ENCODE peak calls at places on chromosomes 5 and 9, in ten cellular contexts. B is psoas muscle, U is stomach, V is upper lobe of right lung, G is endodermal cell, Q is body of pancreas, P is spleen, J is heart left ventricle, K is transverse colon, M is heart right ventricle. L is an unnamed sample. For H3K27me3, the result is how much of the 10 kb centered on the place peaks cover.

GRCh38 chr5:159990506-159990905 is 18.4 kb upstream of the TTC1 start:
- DNase-seq in B (no peak), U (no peak), V (no peak), G (no peak), Q (no peak), P (no peak), J (no peak), K (no peak), M (no peak), L (no peak)

GRCh38 chr5:69492391-69493234 is at the start of gene OCLN:
- DNase-seq in B (no peak), U (peak), V (peak), G (peak), Q (peak), P (peak), J (peak), K (peak), M (peak), L (no peak)

GRCh38 chr5:104734046-104734445 is 1171.5 kb upstream of the NUDT12 start:
- DNase-seq in B (no peak), U (no peak), V (no peak), G (no peak), Q (no peak), P (no peak), J (no peak), K (no peak), M (no peak), L (no peak)

GRCh38 chr5:148651528-148651927 is 2.8 kb downstream of the HTR4 start:
- DNase-seq in B (no peak), U (no peak), V (no peak), G (no peak), Q (no peak), P (no peak), J (no peak), K (no peak), M (no peak), L (no peak)

GRCh38 chr5:138360941-138361452 is 8.5 kb downstream of the KDM3B start:
- DNase-seq in B (no peak), U (no peak), V (no peak), G (no peak), Q (no peak), P (no peak), J (no peak), K (no peak), M (no peak), L (no peak)

GRCh38 chr9:114117996-114118830 is 19.1 kb upstream of the KIF12 start:
- DNase-seq in B (no peak), U (peak), V (peak), G (peak), Q (peak), P (peak), J (no peak), K (no peak), M (no peak), L (no peak)

GRCh38 chr5:135460246-135461033 is 8.3 kb upstream of the TIFAB start:
- DNase-seq in B (no peak), U (no peak), V (no peak), G (no peak), Q (no peak), P (peak), J (no peak), K (no peak), M (no peak), L (no peak)

GRCh38 chr5:142422426-142422825 is 97.6 kb upstream of the SPRY4 start:
- DNase-seq in B (no peak), U (no peak), V (no peak), G (no peak), Q (no peak), P (no peak), J (no peak), K (no peak), M (no peak), L (peak)

GRCh38 chr9:35717132-35717870 is 14.7 kb downstream of the TLN1 start:
- DNase-seq in B (no peak), U (no peak), V (no peak), G (no peak), Q (no peak), P (no peak), J (no peak), K (no peak), M (no peak), L (no peak)

GRCh38 chr5:2441496-2442180 is 309.8 kb downstream of the IRX2 start:
- DNase-seq in B (no peak), U (peak), V (no peak), G (no peak), Q (peak), P (no peak), J (no peak), K (no peak), M (no peak), L (no peak)

GRCh38 chr9:135147473-135147805 is 60.0 kb downstream of the OLFM1 start:
- DNase-seq in B (no peak), U (no peak), V (no peak), G (no peak), Q (peak), P (no peak), J (no peak), K (no peak), M (no peak), L (no peak)

GRCh38 chr5:93348231-93348630 is 232.8 kb downstream of the NR2F1-AS1 start:
- DNase-seq in B (no peak), U (no peak), V (no peak), G (no peak), Q (no peak), P (no peak), J (no peak), K (no peak), M (no peak), L (no peak)

GRCh38 chr5:64585654-64586053 is 79.8 kb downstream of the RGS7BP start:
- DNase-seq in B (no peak), U (no peak), V (no peak), G (no peak), Q (no peak), P (no peak), J (no peak), K (no peak), M (no peak), L (no peak)

GRCh38 chr5:124022966-124023365 is 511.0 kb downstream of the CSNK1G3 start:
- DNase-seq in B (no peak), U (no peak), V (no peak), G (no peak), Q (no peak), P (no peak), J (no peak), K (no peak), M (no peak), L (no peak)

GRCh38 chr5:169006878-169007790 is 293.8 kb downstream of the SLIT3 start:
- DNase-seq in B (no peak), U (no peak), V (no peak), G (no peak), Q (no peak), P (no peak), J (no peak), K (no peak), M (no peak), L (no peak)

GRCh38 chr5:90981177-90981576 is 401.9 kb downstream of the ARRDC3 start:
- DNase-seq in B (no peak), U (no peak), V (no peak), G (no peak), Q (no peak), P (no peak), J (no peak), K (no peak), M (no peak), L (no peak)

GRCh38 chr5:112419050-112419595 is at the start of gene EPB41L4A:
- DNase-seq in B (peak), U (peak), V (peak), G (no peak), Q (peak), P (peak), J (peak), K (peak), M (peak), L (no peak)

GRCh38 chr9:136617746-136618577 is 44.8 kb upstream of the EGFL7 start:
- DNase-seq in B (no peak), U (no peak), V (no peak), G (no peak), Q (no peak), P (peak), J (no peak), K (peak), M (peak), L (no peak)

GRCh38 chr9:14535161-14535930 is 157.9 kb downstream of the ZDHHC21 start:
- DNase-seq in B (no peak), U (no peak), V (no peak), G (no peak), Q (no peak), P (no peak), J (peak), K (no peak), M (peak), L (no peak)

GRCh38 chr5:68333649-68334549 is 118.3 kb downstream of the PIK3R1 start:
- DNase-seq in B (no peak), U (no peak), V (no peak), G (no peak), Q (no peak), P (no peak), J (no peak), K (no peak), M (no peak), L (peak)

GRCh38 chr5:1477341-1477740 is 32.1 kb upstream of the SLC6A3 start:
- DNase-seq in B (peak), U (peak), V (peak), G (no peak), Q (peak), P (peak), J (peak), K (peak), M (peak), L (no peak)

GRCh38 chr5:158155811-158156495 is 297.0 kb upstream of the CLINT1 start:
- DNase-seq in B (no peak), U (no peak), V (no peak), G (no peak), Q (no peak), P (no peak), J (no peak), K (no peak), M (no peak), L (no peak)

GRCh38 chr9:128361981-128362646 is 9.1 kb upstream of the URM1 start:
- DNase-seq in B (peak), U (peak), V (peak), G (peak), Q (peak), P (peak), J (peak), K (peak), M (peak), L (peak)

GRCh38 chr5:131393498-131393968 is 129.7 kb downstream of the CDC42SE2 start:
- DNase-seq in B (no peak), U (no peak), V (no peak), G (no peak), Q (no peak), P (no peak), J (no peak), K (no peak), M (no peak), L (no peak)

GRCh38 chr5:111853748-111854147 is 96.8 kb upstream of the NREP start:
- DNase-seq in B (no peak), U (no peak), V (no peak), G (no peak), Q (no peak), P (no peak), J (peak), K (no peak), M (no peak), L (no peak)

GRCh38 chr9:73643379-73644013 is 491.8 kb downstream of the ANXA1 start:
- DNase-seq in B (no peak), U (no peak), V (no peak), G (no peak), Q (no peak), P (no peak), J (no peak), K (no peak), M (no peak), L (no peak)

GRCh38 chr9:100013573-100013972 is 85.2 kb downstream of the ERP44 start:
- DNase-seq in B (no peak), U (no peak), V (no peak), G (no peak), Q (no peak), P (no peak), J (no peak), K (no peak), M (no peak), L (no peak)

GRCh38 chr5:171242521-171242920 is 66.5 kb upstream of the TLX3 start:
- DNase-seq in B (no peak), U (no peak), V (no peak), G (no peak), Q (no peak), P (no peak), J (no peak), K (no peak), M (no peak), L (peak)

GRCh38 chr9:34513567-34514214 is 9.1 kb downstream of the ENHO start:
- DNase-seq in B (no peak), U (peak), V (no peak), G (peak), Q (peak), P (no peak), J (no peak), K (no peak), M (no peak), L (no peak)

GRCh38 chr9:32581512-32582143 is 8.7 kb upstream of the NDUFB6 start:
- DNase-seq in B (no peak), U (no peak), V (no peak), G (peak), Q (peak), P (no peak), J (no peak), K (no peak), M (no peak), L (no peak)
- TF ChIP-seq CTCF in B (peak), U (no peak), V (peak), G (peak), Q (peak), P (peak), J (peak), K (no peak), M (peak), L (peak)

GRCh38 chr9:70257512-70257911 is 1.3 kb upstream of the SMC5 start:
- DNase-seq in B (no peak), U (no peak), V (no peak), G (no peak), Q (no peak), P (no peak), J (no peak), K (no peak), M (no peak), L (no peak)
- H3K4me3 ChIP-seq in B (peak), U (peak), V (peak), G (peak), Q (no peak), P (no peak), J (peak), K (peak), M (peak), L (peak)

GRCh38 chr9:69461084-69461483 is 136.1 kb downstream of the ENTREP1 start:
- DNase-seq in B (no peak), U (no peak), V (no peak), G (no peak), Q (no peak), P (no peak), J (no peak), K (no peak), M (no peak), L (no peak)
- H3K27me3 ChIP-seq in B (under half), U (under half), V (under half), G (under half), Q (under half), P (under half), J (under half), K (under half), M (under half), L (under half)

GRCh38 chr5:81239613-81240012 is 6.5 kb downstream of the CKMT2 start:
- DNase-seq in B (no peak), U (no peak), V (no peak), G (no peak), Q (peak), P (no peak), J (no peak), K (no peak), M (no peak), L (no peak)
- TF ChIP-seq CTCF in B (no peak), U (no peak), V (no peak), G (no peak), Q (no peak), P (no peak), J (no peak), K (no peak), M (no peak), L (no peak)

L was measured in BJ.